ENCODE peak calls at places on chromosomes 2 and 18, in ten cellular contexts. R is lower lobe of right lung, Q is heart right ventricle, A is HCT116, F is PC-3, X is ascending aorta, O is brain microvascular endothelial cell, J is astrocyte of the spinal cord, K is colonic mucosa, Y is kidney. E is an unnamed sample.

GRCh38 chr18:58615150-58616132 is 13.4 kb downstream of the ALPK2 start:
- DNase-seq in X (no peak), A (no peak), J (no peak), K (peak; percentile 20), O (no peak), Y (no peak), Q (no peak), R (no peak), F (peak; percentile 38), E (no peak)

GRCh38 chr18:30175621-30176225 is 866.8 kb downstream of the DSC3 start:
- DNase-seq in O (no peak), J (no peak), Q (no peak), Y (no peak), A (no peak), K (no peak), X (no peak), R (no peak), F (no peak), E (no peak)

GRCh38 chr2:136407952-136408318 is 290.0 kb upstream of the CXCR4 start:
- DNase-seq in Y (no peak), Q (no peak), R (no peak), F (no peak), A (no peak), K (no peak), J (no peak), X (no peak), O (no peak), E (no peak)

GRCh38 chr18:63578357-63578958 is 8.7 kb upstream of the SERPINB13 start:
- DNase-seq in Y (no peak), O (peak; percentile 53), K (peak; percentile 28), Q (no peak), X (no peak), A (peak; percentile 41), J (peak; percentile 59), R (no peak), F (peak; percentile 69), E (no peak)

GRCh38 chr2:105087273-105087672 is 49.4 kb downstream of the MRPS9 start:
- DNase-seq in R (no peak), Q (no peak), Y (no peak), X (no peak), F (no peak), A (no peak), J (no peak), K (no peak), O (no peak), E (no peak)

GRCh38 chr2:8477511-8478132 is 204.2 kb upstream of the ID2 start:
- DNase-seq in F (peak; percentile 30), K (no peak), J (no peak), Q (no peak), Y (no peak), O (no peak), A (no peak), R (peak; percentile 50), X (no peak), E (no peak)

GRCh38 chr2:74938264-74938663 is 20.2 kb upstream of the POLE4 start:
- DNase-seq in Q (no peak), R (no peak), J (no peak), X (no peak), O (no peak), Y (no peak), F (no peak), K (no peak), A (no peak), E (no peak)

GRCh38 chr18:77905449-77906055 is 655.9 kb downstream of the GALR1 start:
- DNase-seq in A (no peak), R (no peak), F (no peak), O (no peak), Y (no peak), J (no peak), X (no peak), Q (no peak), K (no peak), E (no peak)

GRCh38 chr2:68365087-68365486 is at the start of gene PLEK:
- DNase-seq in O (no peak), Y (peak; percentile 66), F (no peak), K (peak; percentile 46), J (no peak), X (peak; percentile 50), A (no peak), R (peak; percentile 84), Q (peak; percentile 53), E (no peak)

GRCh38 chr18:35635171-35635570 is 53.6 kb downstream of the GALNT1 start:
- DNase-seq in R (no peak), A (no peak), X (no peak), F (peak; percentile 43), Q (no peak), O (no peak), Y (no peak), J (peak; percentile 75), K (no peak), E (no peak)

GRCh38 chr2:136281281-136282117 is 163.6 kb upstream of the CXCR4 start:
- DNase-seq in J (no peak), R (no peak), F (no peak), Y (no peak), Q (no peak), X (no peak), O (no peak), K (no peak), A (no peak), E (no peak)

GRCh38 chr2:241291152-241291551 is 24.3 kb downstream of the HDLBP start:
- DNase-seq in K (no peak), O (no peak), Q (no peak), A (no peak), F (no peak), J (no peak), R (no peak), Y (no peak), X (no peak), E (no peak)

GRCh38 chr2:241288489-241288888 is 27.0 kb downstream of the HDLBP start:
- DNase-seq in F (no peak), Q (no peak), K (no peak), Y (no peak), O (no peak), R (no peak), J (peak; percentile 26), X (no peak), A (no peak), E (no peak)

GRCh38 chr2:241289053-241289452 is 26.4 kb downstream of the HDLBP start:
- DNase-seq in J (no peak), Y (no peak), F (no peak), O (no peak), R (no peak), Q (no peak), A (no peak), K (no peak), X (no peak), E (no peak)

GRCh38 chr2:241291977-241292376 is 23.5 kb downstream of the HDLBP start:
- DNase-seq in X (no peak), R (no peak), J (no peak), F (no peak), A (no peak), K (no peak), Q (no peak), O (no peak), Y (no peak), E (no peak)

DNA sequence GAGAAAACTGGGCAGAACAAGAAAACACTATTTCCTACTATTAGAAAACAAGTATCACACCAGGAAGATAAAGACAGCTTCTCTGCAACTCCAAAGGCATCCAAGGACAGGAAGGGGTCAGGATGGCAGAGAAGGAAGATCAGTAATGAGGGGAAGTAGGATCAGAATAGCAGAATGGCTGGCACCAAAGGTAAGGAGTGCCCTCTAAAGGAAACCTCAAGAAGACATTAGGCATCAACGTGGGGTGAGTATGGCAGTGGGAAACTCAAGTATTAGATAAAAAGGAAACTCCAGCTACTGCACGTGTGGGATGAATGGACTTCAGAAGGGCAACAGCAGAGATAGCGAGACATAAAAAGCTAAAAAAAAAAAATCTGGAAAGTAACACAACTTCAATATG is 25.9 kb downstream of the HDLBP start:
- DNase-seq in A (no peak), Q (no peak), R (no peak), X (no peak), F (no peak), Y (no peak), O (no peak), K (no peak), J (no peak), E (no peak)
- TF ChIP-seq CTCF in A (no peak), Q (no peak), R (no peak), X (no peak), F (no peak), Y (no peak), O (no peak), K (no peak), J (no peak), E (no peak)

GRCh38 chr2:124915567-124915966 is 890.5 kb downstream of the CNTNAP5 start:
- DNase-seq in Q (no peak), J (no peak), O (no peak), A (no peak), R (no peak), X (no peak), F (no peak), Y (no peak), K (no peak), E (no peak)
- TF ChIP-seq CTCF in Q (no peak), J (no peak), O (no peak), A (no peak), R (no peak), X (no peak), F (peak; percentile 23), Y (no peak), K (no peak), E (no peak)

DNA sequence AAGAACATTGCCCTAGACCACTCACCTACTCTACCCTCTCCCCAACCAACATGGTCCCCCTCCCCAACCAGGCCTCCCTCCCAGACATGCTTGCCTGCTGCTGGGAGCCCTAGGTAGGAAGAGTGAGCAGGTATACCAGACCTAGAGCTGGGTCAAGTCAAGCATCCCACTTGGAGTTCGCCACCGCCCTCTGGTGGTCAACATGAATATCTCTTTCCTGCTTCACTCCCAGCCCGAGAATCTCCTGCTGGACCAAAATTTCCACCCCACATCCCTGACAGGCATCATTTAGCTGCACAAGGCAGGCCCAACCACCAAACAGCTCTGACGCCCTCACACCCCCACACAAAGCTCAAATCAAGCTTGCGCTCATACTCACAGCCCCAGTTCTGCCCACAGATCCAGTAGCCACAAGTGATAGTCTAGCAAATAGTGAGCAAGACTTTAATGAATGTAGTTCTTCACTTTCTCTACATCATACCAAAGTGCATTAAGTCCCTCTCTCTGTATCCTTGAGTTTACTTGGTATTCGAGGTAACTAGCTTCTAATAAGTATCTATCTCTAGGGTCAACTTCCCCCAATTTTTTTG is 116.0 kb downstream of the TNS1 start:
- DNase-seq in R (peak; percentile 74), X (no peak), F (peak; percentile 76), Y (peak; percentile 84), K (peak; percentile 73), A (peak; percentile 48), J (peak; percentile 65), Q (peak; percentile 72), O (peak; percentile 31), E (no peak)
- TF ChIP-seq CTCF in R (peak; percentile 82), X (peak; percentile 73), F (peak; percentile 79), Y (peak; percentile 78), K (peak; percentile 66), A (peak; percentile 89), J (peak; percentile 73), Q (peak; percentile 89), O (peak; percentile 87), E (no peak)

DNA sequence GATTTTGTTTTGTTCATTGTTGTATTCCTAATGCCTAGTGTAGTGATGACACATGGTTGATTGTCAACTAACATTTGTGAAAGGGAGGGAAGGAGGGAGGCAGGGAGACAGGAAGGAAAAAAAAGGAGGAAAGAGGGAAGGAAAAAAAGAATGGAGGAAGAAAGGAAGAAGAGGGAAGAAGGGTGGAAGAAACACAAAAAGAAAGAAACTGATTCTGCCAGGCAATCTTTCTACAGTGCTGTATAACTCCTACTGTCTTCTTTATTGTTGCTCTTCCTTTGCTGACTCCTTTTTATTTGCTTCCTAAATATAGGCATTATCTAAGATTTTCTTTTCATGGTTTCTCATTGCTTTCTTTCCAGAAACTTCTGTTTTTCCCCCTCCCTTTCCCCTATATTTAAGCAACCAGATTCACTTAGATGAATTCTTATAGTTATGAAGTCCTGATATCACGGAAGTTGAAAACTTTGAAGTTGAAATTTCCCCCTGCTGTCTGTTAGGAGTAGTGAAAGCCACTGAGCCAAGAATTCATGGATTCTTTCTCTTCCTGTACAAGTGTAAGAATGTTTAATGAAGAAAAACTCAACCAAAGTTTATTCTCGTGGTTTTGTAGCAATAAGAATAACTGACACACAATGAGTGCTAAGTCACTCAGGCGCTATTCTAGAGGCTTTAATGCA is 305.1 kb upstream of the FSHR start:
- DNase-seq in Q (no peak), K (no peak), O (no peak), Y (no peak), R (no peak), J (no peak), X (no peak), A (no peak), F (no peak), E (no peak)
- TF ChIP-seq CTCF in Q (no peak), K (no peak), O (no peak), Y (no peak), R (no peak), J (no peak), X (no peak), A (no peak), F (no peak), E (no peak)

E was measured in omental fat pad.